ENCODE peak calls at places on chromosomes 6 and 20, in ten cellular contexts. P is NCI-H146; O is activated T-cell treated with anti-CD3 and anti-CD28 coated beads, Interleukin-2, amount 50 U/mL, for 48 hours; H is effector CD4-positive, alpha-beta T cell; B is A172; T is effector memory CD8-positive, alpha-beta T cell; W is nucleus accumbens; Z is effector memory CD4-positive, alpha-beta T cell; R is left colon; Q is lower lobe of right lung. D is an unnamed sample.

GRCh38 chr6:95387845-95388244 is 189.5 kb upstream of the MANEA start:
- DNase-seq in P (no peak), O (no peak), H (no peak), B (no peak), T (no peak), W (no peak), Z (no peak), R (no peak), Q (no peak), D (no peak)

GRCh38 chr20:59751075-59751711 is 146.9 kb downstream of the PHACTR3 start:
- DNase-seq in P (peak), O (peak), H (no peak), B (peak), T (no peak), W (peak), Z (no peak), R (peak), Q (peak), D (no peak)

GRCh38 chr20:63268671-63269439 is 3.8 kb upstream of the ARFGAP1 start:
- DNase-seq in P (no peak), O (no peak), H (no peak), B (no peak), T (no peak), W (peak), Z (no peak), R (no peak), Q (no peak), D (no peak)

GRCh38 chr6:2970753-2971419 is 481 bp downstream of the SERPINB6 start:
- DNase-seq in P (peak), O (peak), H (peak), B (peak), T (peak), W (peak), Z (peak), R (peak), Q (peak), D (no peak)

GRCh38 chr20:5592165-5592564 is 158.0 kb upstream of the SHLD1 start:
- DNase-seq in P (no peak), O (no peak), H (no peak), B (no peak), T (no peak), W (no peak), Z (no peak), R (no peak), Q (no peak), D (no peak)

GRCh38 chr6:80329496-80329895 is 223.0 kb downstream of the BCKDHB start:
- DNase-seq in P (no peak), O (no peak), H (no peak), B (no peak), T (no peak), W (no peak), Z (no peak), R (no peak), Q (no peak), D (no peak)

GRCh38 chr20:49482621-49483017 is at the start of gene KCNB1:
- DNase-seq in P (no peak), O (peak), H (peak), B (peak), T (peak), W (no peak), Z (peak), R (peak), Q (peak), D (no peak)

GRCh38 chr20:64062596-64063388 is at the start of gene TCEA2:
- DNase-seq in P (peak), O (peak), H (peak), B (peak), T (peak), W (peak), Z (peak), R (peak), Q (peak), D (peak)

GRCh38 chr6:110781522-110782200 is 33.6 kb downstream of the CDK19 start:
- DNase-seq in P (no peak), O (peak), H (no peak), B (no peak), T (no peak), W (no peak), Z (no peak), R (no peak), Q (no peak), D (no peak)

GRCh38 chr6:151576658-151577057 is 82.8 kb downstream of the CCDC170 start:
- DNase-seq in P (no peak), O (no peak), H (no peak), B (no peak), T (no peak), W (no peak), Z (no peak), R (no peak), Q (no peak), D (no peak)

GRCh38 chr6:43095939-43096338 is 19.8 kb downstream of the PTK7 start:
- DNase-seq in P (no peak), O (no peak), H (no peak), B (no peak), T (no peak), W (no peak), Z (no peak), R (no peak), Q (no peak), D (no peak)

GRCh38 chr20:24980321-24981053 is 12.1 kb downstream of the APMAP start:
- DNase-seq in P (no peak), O (no peak), H (no peak), B (no peak), T (no peak), W (no peak), Z (no peak), R (no peak), Q (peak), D (no peak)

GRCh38 chr20:13202553-13202952 is 18.5 kb upstream of the ISM1 start:
- DNase-seq in P (no peak), O (no peak), H (no peak), B (no peak), T (no peak), W (no peak), Z (no peak), R (no peak), Q (no peak), D (no peak)

GRCh38 chr6:85685713-85686112 is 43.0 kb upstream of the SYNCRIP start:
- DNase-seq in P (no peak), O (no peak), H (no peak), B (no peak), T (no peak), W (no peak), Z (no peak), R (no peak), Q (no peak), D (no peak)

GRCh38 chr6:92864966-92865555 is 554.3 kb downstream of the EPHA7 start:
- DNase-seq in P (no peak), O (no peak), H (no peak), B (no peak), T (no peak), W (no peak), Z (no peak), R (no peak), Q (no peak), D (no peak)

GRCh38 chr6:129370268-129370916 is 339.6 kb downstream of the ARHGAP18 start:
- DNase-seq in P (peak), O (peak), H (peak), B (peak), T (peak), W (no peak), Z (peak), R (peak), Q (no peak), D (peak)

GRCh38 chr20:24993337-24994185 is 1.0 kb upstream of the APMAP start:
- DNase-seq in P (peak), O (no peak), H (no peak), B (peak), T (no peak), W (no peak), Z (no peak), R (no peak), Q (no peak), D (peak)

GRCh38 chr6:133610271-133610840 is 278.6 kb upstream of the TCF21 start:
- DNase-seq in P (no peak), O (no peak), H (no peak), B (peak), T (no peak), W (no peak), Z (no peak), R (no peak), Q (no peak), D (no peak)

GRCh38 chr6:16882230-16882629 is 121.0 kb upstream of the ATXN1 start:
- DNase-seq in P (no peak), O (no peak), H (no peak), B (no peak), T (no peak), W (no peak), Z (no peak), R (no peak), Q (no peak), D (no peak)

GRCh38 chr20:52150440-52151258 is 40.9 kb downstream of the ZFP64 start:
- DNase-seq in P (peak), O (no peak), H (no peak), B (peak), T (peak), W (no peak), Z (no peak), R (no peak), Q (no peak), D (peak)

GRCh38 chr20:24479595-24479994 is 10.2 kb downstream of the SYNDIG1 start:
- DNase-seq in P (no peak), O (no peak), H (no peak), B (no peak), T (no peak), W (no peak), Z (no peak), R (no peak), Q (no peak), D (no peak)

GRCh38 chr6:72649032-72649984 is 27.4 kb downstream of the KCNQ5 start:
- DNase-seq in P (no peak), O (no peak), H (no peak), B (peak), T (no peak), W (no peak), Z (no peak), R (no peak), Q (no peak), D (peak)

GRCh38 chr6:147075326-147075840 is 128.8 kb upstream of the STXBP5 start:
- DNase-seq in P (no peak), O (no peak), H (no peak), B (no peak), T (no peak), W (no peak), Z (no peak), R (no peak), Q (no peak), D (no peak)

GRCh38 chr6:100084301-100085161 is 90.5 kb upstream of the MCHR2 start:
- DNase-seq in P (no peak), O (no peak), H (no peak), B (peak), T (no peak), W (no peak), Z (no peak), R (no peak), Q (no peak), D (peak)

GRCh38 chr20:330233-331149 is 5.1 kb downstream of the SOX12 start:
- DNase-seq in P (peak), O (peak), H (peak), B (peak), T (peak), W (peak), Z (peak), R (peak), Q (no peak), D (no peak)

GRCh38 chr6:109944448-109944847 is 33.7 kb upstream of the GPR6 start:
- DNase-seq in P (no peak), O (no peak), H (no peak), B (no peak), T (no peak), W (no peak), Z (no peak), R (no peak), Q (no peak), D (no peak)

GRCh38 chr6:150294713-150295112 is 74.1 kb upstream of the IYD start:
- DNase-seq in P (no peak), O (no peak), H (no peak), B (no peak), T (no peak), W (no peak), Z (no peak), R (no peak), Q (no peak), D (no peak)

GRCh38 chr6:129104131-129104530 is 221.2 kb downstream of the LAMA2 start:
- DNase-seq in P (no peak), O (no peak), H (no peak), B (no peak), T (no peak), W (no peak), Z (no peak), R (no peak), Q (no peak), D (no peak)

GRCh38 chr20:52500150-52500549 is 308.6 kb upstream of the ZFP64 start:
- DNase-seq in P (no peak), O (no peak), H (no peak), B (no peak), T (no peak), W (no peak), Z (no peak), R (no peak), Q (no peak), D (no peak)